ENCODE peak calls at places on chromosomes 7 and 10, in four cellular contexts. K, I, T and Z are unnamed samples.
A peak's percentile ranks its signal among the peaks of the same experiment; 100 is the strongest.

GRCh38 chr7:48497521-48497920 is 326.3 kb downstream of the ABCA13 start:
- DNase-seq in K (no peak), I (no peak), T (no peak), Z (no peak)

GRCh38 chr7:137846588-137847417 is at the start of gene DGKI:
- DNase-seq in K (no peak), I (no peak), T (peak; percentile 23), Z (no peak)

GRCh38 chr10:94223702-94224370 is 138.9 kb downstream of the NOC3L start:
- DNase-seq in K (no peak), I (no peak), T (no peak), Z (no peak)

GRCh38 chr7:134703781-134704180 is 57.1 kb downstream of the BPGM start:
- DNase-seq in K (no peak), I (no peak), T (no peak), Z (no peak)

GRCh38 chr7:151261534-151261933 is 13.0 kb upstream of the SMARCD3 start:
- DNase-seq in K (no peak), I (no peak), T (no peak), Z (no peak)

GRCh38 chr10:84340632-84341537 is 12.5 kb downstream of the CCSER2 start:
- DNase-seq in K (no peak), I (no peak), T (no peak), Z (no peak)

GRCh38 chr7:139114018-139114417 is 4.5 kb upstream of the ZC3HAV1 start:
- DNase-seq in K (no peak), I (no peak), T (no peak), Z (no peak)

GRCh38 chr7:140342732-140343514 is 55.4 kb downstream of the SLC37A3 start:
- DNase-seq in K (no peak), I (no peak), T (no peak), Z (no peak)

GRCh38 chr7:88377421-88377820 is 70.7 kb upstream of the STEAP4 start:
- DNase-seq in K (no peak), I (no peak), T (no peak), Z (no peak)

GRCh38 chr10:99520804-99521473 is 11.8 kb upstream of the NKX2-3 start:
- DNase-seq in K (no peak), I (no peak), T (no peak), Z (no peak)

GRCh38 chr7:67809586-67809985 is 813.0 kb downstream of the TYW1 start:
- DNase-seq in K (no peak), I (no peak), T (no peak), Z (no peak)

GRCh38 chr10:35661236-35661635 is 19.1 kb upstream of the FZD8 start:
- DNase-seq in K (no peak), I (no peak), T (no peak), Z (no peak)

GRCh38 chr7:2019693-2020511 is 212.8 kb downstream of the MAD1L1 start:
- DNase-seq in K (peak; percentile 29), I (no peak), T (peak; percentile 61), Z (peak; percentile 64)

GRCh38 chr7:37081436-37081835 is 357.1 kb upstream of the AOAH start:
- DNase-seq in K (no peak), I (no peak), T (no peak), Z (peak; percentile 25)

GRCh38 chr7:25881317-25881716 is 270.7 kb upstream of the NFE2L3 start:
- DNase-seq in K (no peak), I (no peak), T (no peak), Z (no peak)

GRCh38 chr10:84762754-84763394 is 434.5 kb downstream of the CCSER2 start:
- DNase-seq in K (no peak), I (no peak), T (no peak), Z (no peak)

GRCh38 chr7:29289156-29290021 is 94.8 kb downstream of the CHN2 start:
- DNase-seq in K (no peak), I (no peak), T (no peak), Z (no peak)

GRCh38 chr7:15042285-15042684 is 139.7 kb upstream of the DGKB start:
- DNase-seq in K (no peak), I (no peak), T (no peak), Z (no peak)

GRCh38 chr7:16007911-16008310 is 321.4 kb upstream of the MEOX2 start:
- DNase-seq in K (no peak), I (no peak), T (no peak), Z (no peak)

GRCh38 chr10:96339956-96340904 is 18.6 kb downstream of the OPALIN start:
- DNase-seq in K (peak; percentile 22), I (peak; percentile 8), T (peak; percentile 38), Z (peak; percentile 35)

GRCh38 chr10:104122273-104123107 is 519 bp downstream of the SFR1 start:
- DNase-seq in K (no peak), I (no peak), T (no peak), Z (no peak)

GRCh38 chr10:77770081-77770867 is 132.7 kb upstream of the KCNMA1 start:
- DNase-seq in K (no peak), I (no peak), T (no peak), Z (no peak)

GRCh38 chr7:140316165-140316661 is 82.1 kb downstream of the SLC37A3 start:
- DNase-seq in K (no peak), I (no peak), T (no peak), Z (no peak)

GRCh38 chr10:34742456-34742855 is 72.6 kb downstream of the PARD3 start:
- DNase-seq in K (no peak), I (no peak), T (no peak), Z (no peak)

GRCh38 chr10:6409982-6410694 is 169.9 kb downstream of the PRKCQ start:
- DNase-seq in K (peak; percentile 46), I (no peak), T (peak; percentile 35), Z (no peak)

GRCh38 chr10:119651514-119652327 is 541 bp downstream of the BAG3 start:
- DNase-seq in K (peak; percentile 9), I (no peak), T (peak; percentile 52), Z (no peak)